ENCODE peak calls at places on chromosomes 4 and X, in eight cellular contexts. H is left lung, B is lung, Z is breast epithelium, V is A549, F is IMR-90, L is ovary, Y is neural progenitor cell. M is an unnamed sample.

GRCh38 chr4:125735107-125735506 is 420.4 kb downstream of the FAT4 start:
- DNase-seq in H (no peak), B (peak; percentile 59), Z (no peak), V (peak; percentile 31), F (peak; percentile 86), L (no peak), Y (peak; percentile 54), M (peak; percentile 96)

GRCh38 chrX:111124418-111124817 is 28.4 kb downstream of the PAK3 start:
- DNase-seq in H (no peak), B (no peak), Z (no peak), V (no peak), F (no peak), L (no peak), Y (no peak), M (no peak)

GRCh38 chr4:4889781-4890180 is 30.3 kb downstream of the MSX1 start:
- DNase-seq in H (no peak), B (no peak), Z (no peak), V (no peak), F (no peak), L (no peak), Y (no peak), M (no peak)

GRCh38 chr4:915595-915994 is 16.5 kb downstream of the GAK start:
- DNase-seq in H (peak; percentile 31), B (no peak), Z (no peak), V (no peak), F (peak; percentile 31), L (no peak), Y (no peak), M (peak; percentile 15)

GRCh38 chr4:187258651-187259401 is 535.2 kb upstream of the FAT1 start:
- DNase-seq in H (no peak), B (no peak), Z (no peak), V (no peak), F (no peak), L (no peak), Y (peak; percentile 64), M (no peak)

GRCh38 chrX:83511208-83511607 is 3.1 kb downstream of the POU3F4 start:
- DNase-seq in H (no peak), B (no peak), Z (no peak), V (no peak), F (no peak), L (no peak), Y (peak; percentile 73), M (no peak)

GRCh38 chrX:17944833-17945497 is 83.9 kb upstream of the RAI2 start:
- DNase-seq in H (no peak), B (no peak), Z (no peak), V (no peak), F (no peak), L (no peak), Y (peak; percentile 38), M (no peak)

GRCh38 chrX:134570899-134571298 is 87.4 kb downstream of the PLAC1 start:
- DNase-seq in H (no peak), B (no peak), Z (no peak), V (no peak), F (no peak), L (no peak), Y (no peak), M (no peak)

GRCh38 chrX:14529288-14529989 is at the start of gene GLRA2:
- DNase-seq in H (no peak), B (no peak), Z (no peak), V (peak; percentile 1), F (peak; percentile 13), L (peak; percentile 22), Y (peak; percentile 82), M (peak; percentile 1)

GRCh38 chr4:62914758-62915157 is 1494.5 kb downstream of the TECRL start:
- DNase-seq in H (no peak), B (no peak), Z (no peak), V (no peak), F (no peak), L (no peak), Y (no peak), M (no peak)

GRCh38 chr4:113534698-113535097 is 226.8 kb downstream of the CAMK2D start:
- DNase-seq in H (no peak), B (no peak), Z (no peak), V (no peak), F (peak; percentile 73), L (no peak), Y (no peak), M (peak; percentile 60)

GRCh38 chrX:72123471-72124185 is 8.1 kb downstream of the RTL5 start:
- DNase-seq in H (peak; percentile 58), B (no peak), Z (no peak), V (no peak), F (peak; percentile 5), L (no peak), Y (peak; percentile 82), M (peak; percentile 34)

GRCh38 chrX:139692506-139692849 is 15.5 kb downstream of the MCF2 start:
- DNase-seq in H (no peak), B (no peak), Z (no peak), V (no peak), F (no peak), L (no peak), Y (no peak), M (peak; percentile 5)

GRCh38 chr4:104966349-104967033 is 180.2 kb upstream of the TET2 start:
- DNase-seq in H (no peak), B (peak; percentile 61), Z (no peak), V (no peak), F (no peak), L (no peak), Y (no peak), M (peak; percentile 5)

GRCh38 chrX:136910565-136911040 is 30.1 kb upstream of the RBMX start:
- DNase-seq in H (no peak), B (no peak), Z (no peak), V (no peak), F (peak; percentile 42), L (no peak), Y (no peak), M (peak; percentile 18)

GRCh38 chr4:87093443-87094123 is 126.8 kb downstream of the KLHL8 start:
- DNase-seq in H (no peak), B (no peak), Z (no peak), V (peak; percentile 55), F (peak; percentile 72), L (no peak), Y (peak; percentile 77), M (peak; percentile 69)

GRCh38 chr4:156999175-156999517 is 27.5 kb upstream of the PDGFC start:
- DNase-seq in H (no peak), B (peak; percentile 77), Z (no peak), V (peak; percentile 27), F (peak; percentile 97), L (no peak), Y (no peak), M (peak; percentile 100)

GRCh38 chrX:129523076-129524055 is at the start of gene SMARCA1:
- DNase-seq in H (peak; percentile 47), B (peak; percentile 34), Z (peak; percentile 51), V (peak; percentile 67), F (peak; percentile 63), L (peak; percentile 75), Y (peak; percentile 76), M (peak; percentile 42)

GRCh38 chr4:60656171-60656570 is 544.0 kb upstream of the ADGRL3 start:
- DNase-seq in H (no peak), B (no peak), Z (no peak), V (no peak), F (peak; percentile 13), L (no peak), Y (no peak), M (peak; percentile 39)

GRCh38 chr4:76737180-76737579 is 160.8 kb downstream of the SOWAHB start:
- DNase-seq in H (no peak), B (no peak), Z (no peak), V (no peak), F (peak; percentile 70), L (no peak), Y (no peak), M (peak; percentile 12)

GRCh38 chr4:76736434-76736833 is 161.5 kb downstream of the SOWAHB start:
- DNase-seq in H (no peak), B (no peak), Z (no peak), V (no peak), F (peak; percentile 91), L (no peak), Y (no peak), M (peak; percentile 65)

GRCh38 chr4:76729991-76730390 is 168.0 kb downstream of the SOWAHB start:
- DNase-seq in H (no peak), B (no peak), Z (no peak), V (no peak), F (peak; percentile 38), L (no peak), Y (no peak), M (no peak)

GRCh38 chr4:76732246-76732645 is 165.7 kb downstream of the SOWAHB start:
- DNase-seq in H (no peak), B (no peak), Z (no peak), V (no peak), F (no peak), L (no peak), Y (no peak), M (no peak)

GRCh38 chr4:76733380-76733779 is 164.6 kb downstream of the SOWAHB start:
- DNase-seq in H (no peak), B (no peak), Z (peak; percentile 71), V (no peak), F (no peak), L (no peak), Y (no peak), M (no peak)
- TF ChIP-seq CTCF in H (no peak), B (no peak), Z (peak; percentile 78), V (peak; percentile 44), F (no peak), L (no peak), Y (no peak), M (no peak)

GRCh38 chr4:53234669-53235068 is 131.2 kb downstream of the SCFD2 start:
- DNase-seq in H (no peak), B (no peak), Z (no peak), V (no peak), F (no peak), L (no peak), Y (no peak), M (no peak)
- TF ChIP-seq CTCF in H (no peak), B (no peak), Z (no peak), V (no peak), F (no peak), L (no peak), Y (no peak), M (no peak)

GRCh38 chrX:119150163-119151135 is 22.8 kb upstream of the KIAA1210 start:
- DNase-seq in H (no peak), B (no peak), Z (no peak), V (no peak), F (no peak), L (peak; percentile 34), Y (no peak), M (no peak)

GRCh38 chrX:119155416-119156035 is 27.9 kb upstream of the KIAA1210 start:
- DNase-seq in H (no peak), B (no peak), Z (no peak), V (peak; percentile 18), F (peak; percentile 40), L (no peak), Y (no peak), M (peak; percentile 66)

GRCh38 chrX:119156241-119156640 is 28.6 kb upstream of the KIAA1210 start:
- DNase-seq in H (no peak), B (no peak), Z (no peak), V (no peak), F (no peak), L (no peak), Y (no peak), M (no peak)
- TF ChIP-seq CTCF in H (no peak), B (no peak), Z (no peak), V (no peak), F (no peak), L (no peak), Y (no peak), M (no peak)

DNA sequence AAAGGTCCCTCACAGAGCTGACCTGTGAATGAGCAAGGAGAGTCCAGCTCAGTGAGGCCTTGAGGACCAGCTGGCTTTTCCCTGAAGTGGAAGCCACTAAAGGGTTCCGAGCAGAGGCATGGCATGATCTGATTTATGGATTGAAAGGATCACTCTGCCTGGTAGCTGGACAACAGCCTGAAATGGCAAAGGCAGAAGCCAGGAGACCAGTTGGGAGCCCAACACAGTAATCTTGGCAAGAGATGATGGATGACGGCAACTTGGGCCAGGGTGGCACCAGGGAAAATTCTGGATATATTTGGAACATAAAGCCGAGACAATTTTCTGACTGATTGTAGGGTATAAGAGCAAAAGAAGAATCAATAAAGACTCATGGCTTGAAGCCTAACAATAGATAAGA is 69.3 kb upstream of the STIM2 start:
- DNase-seq in H (no peak), B (no peak), Z (no peak), V (no peak), F (no peak), L (no peak), Y (no peak), M (no peak)
- TF ChIP-seq CTCF in H (no peak), B (no peak), Z (no peak), V (no peak), F (no peak), L (no peak), Y (no peak), M (no peak)

M was measured in cardiac fibroblast.